ENCODE peak calls at places on chromosomes 1 and 21, in six cellular contexts. One of them, this sample, is unnamed.

GRCh38 chr1:15543589-15544568 is 17.2 kb downstream of the DNAJC16 start:
- DNase-seq in A549: no peak
- DNase-seq in IMR-90: peak
- DNase-seq in K562: peak
- DNase-seq in GM12878: no peak
- DNase-seq in HepG2: no peak
- DNase-seq in this sample: no peak

GRCh38 chr1:22077728-22078127 is 25.2 kb downstream of the CDC42 start:
- DNase-seq in A549: no peak
- DNase-seq in IMR-90: peak
- DNase-seq in K562: no peak
- DNase-seq in GM12878: no peak
- DNase-seq in HepG2: no peak
- DNase-seq in this sample: no peak

GRCh38 chr1:211468595-211468994 is 23.4 kb downstream of the RD3 start:
- DNase-seq in A549: no peak
- DNase-seq in IMR-90: no peak
- DNase-seq in K562: no peak
- DNase-seq in GM12878: no peak
- DNase-seq in HepG2: no peak
- DNase-seq in this sample: no peak

GRCh38 chr1:155134322-155134721 is 1.3 kb upstream of the SLC50A1 start:
- DNase-seq in A549: no peak
- DNase-seq in IMR-90: no peak
- DNase-seq in K562: no peak
- DNase-seq in GM12878: no peak
- DNase-seq in HepG2: no peak
- DNase-seq in this sample: no peak

GRCh38 chr1:66777846-66778245 is 23.2 kb downstream of the INSL5 start:
- DNase-seq in A549: no peak
- DNase-seq in IMR-90: no peak
- DNase-seq in K562: no peak
- DNase-seq in GM12878: no peak
- DNase-seq in HepG2: no peak
- DNase-seq in this sample: no peak

GRCh38 chr1:244303610-244303969 is 148.1 kb downstream of the ADSS2 start:
- DNase-seq in A549: no peak
- DNase-seq in IMR-90: no peak
- DNase-seq in K562: no peak
- DNase-seq in GM12878: no peak
- DNase-seq in HepG2: no peak
- DNase-seq in this sample: no peak

GRCh38 chr1:225434041-225434440 is 6.2 kb upstream of the LBR start:
- DNase-seq in A549: no peak
- DNase-seq in IMR-90: no peak
- DNase-seq in K562: no peak
- DNase-seq in GM12878: no peak
- DNase-seq in HepG2: no peak
- DNase-seq in this sample: no peak

GRCh38 chr1:201476670-201477344 is 7.8 kb upstream of the PHLDA3 start:
- DNase-seq in A549: no peak
- DNase-seq in IMR-90: no peak
- DNase-seq in K562: no peak
- DNase-seq in GM12878: no peak
- DNase-seq in HepG2: no peak
- DNase-seq in this sample: no peak

GRCh38 chr21:19767546-19767945 is 1230.7 kb upstream of the NCAM2 start:
- DNase-seq in A549: no peak
- DNase-seq in IMR-90: no peak
- DNase-seq in K562: no peak
- DNase-seq in GM12878: no peak
- DNase-seq in HepG2: no peak
- DNase-seq in this sample: no peak

GRCh38 chr1:41282679-41283317 is 40.7 kb upstream of the SCMH1 start:
- DNase-seq in A549: peak
- DNase-seq in IMR-90: peak
- DNase-seq in K562: peak
- DNase-seq in GM12878: no peak
- DNase-seq in HepG2: peak
- DNase-seq in this sample: peak

GRCh38 chr1:211514030-211514754 is 22.2 kb upstream of the RD3 start:
- DNase-seq in A549: peak
- DNase-seq in IMR-90: peak
- DNase-seq in K562: peak
- DNase-seq in GM12878: no peak
- DNase-seq in HepG2: peak
- DNase-seq in this sample: peak

GRCh38 chr1:160219062-160219929 is 14.1 kb downstream of the PEA15 start:
- DNase-seq in A549: peak
- DNase-seq in IMR-90: peak
- DNase-seq in K562: peak
- DNase-seq in GM12878: no peak
- DNase-seq in HepG2: peak
- DNase-seq in this sample: peak

GRCh38 chr1:112359961-112360767 is 35.9 kb upstream of the CTTNBP2NL start:
- DNase-seq in A549: no peak
- DNase-seq in IMR-90: peak
- DNase-seq in K562: no peak
- DNase-seq in GM12878: no peak
- DNase-seq in HepG2: peak
- DNase-seq in this sample: no peak

GRCh38 chr1:245207056-245207638 is 52.4 kb downstream of the KIF26B start:
- DNase-seq in A549: no peak
- DNase-seq in IMR-90: no peak
- DNase-seq in K562: no peak
- DNase-seq in GM12878: no peak
- DNase-seq in HepG2: no peak
- DNase-seq in this sample: no peak

GRCh38 chr1:92808353-92808752 is 23.4 kb upstream of the EVI5 start:
- DNase-seq in A549: no peak
- DNase-seq in IMR-90: no peak
- DNase-seq in K562: no peak
- DNase-seq in GM12878: no peak
- DNase-seq in HepG2: no peak
- DNase-seq in this sample: no peak

GRCh38 chr1:212561501-212561931 is 47.0 kb upstream of the ATF3 start:
- DNase-seq in A549: peak
- DNase-seq in IMR-90: peak
- DNase-seq in K562: no peak
- DNase-seq in GM12878: no peak
- DNase-seq in HepG2: no peak
- DNase-seq in this sample: no peak

GRCh38 chr1:111193712-111194480 is 6.5 kb downstream of the DENND2D start:
- DNase-seq in A549: no peak
- DNase-seq in IMR-90: peak
- DNase-seq in K562: no peak
- DNase-seq in GM12878: no peak
- DNase-seq in HepG2: no peak
- DNase-seq in this sample: no peak

GRCh38 chr1:217881607-217882332 is 250.6 kb downstream of the SPATA17 start:
- DNase-seq in A549: no peak
- DNase-seq in IMR-90: no peak
- DNase-seq in K562: no peak
- DNase-seq in GM12878: no peak
- DNase-seq in HepG2: no peak
- DNase-seq in this sample: no peak

GRCh38 chr21:46060596-46061061 is 37.3 kb upstream of the COL6A2 start:
- DNase-seq in A549: peak
- DNase-seq in IMR-90: peak
- DNase-seq in K562: no peak
- DNase-seq in GM12878: no peak
- DNase-seq in HepG2: no peak
- DNase-seq in this sample: no peak

GRCh38 chr1:165455111-165455510 is 10.2 kb upstream of the RXRG start:
- DNase-seq in A549: no peak
- DNase-seq in IMR-90: no peak
- DNase-seq in K562: no peak
- DNase-seq in GM12878: no peak
- DNase-seq in HepG2: no peak
- DNase-seq in this sample: no peak

GRCh38 chr1:26408604-26409003 is 2.0 kb upstream of the LIN28A start:
- DNase-seq in A549: peak
- DNase-seq in IMR-90: peak
- DNase-seq in K562: peak
- DNase-seq in GM12878: no peak
- DNase-seq in HepG2: peak
- DNase-seq in this sample: peak

GRCh38 chr21:25639922-25640670 is 1.0 kb downstream of the JAM2 start:
- DNase-seq in A549: no peak
- DNase-seq in IMR-90: no peak
- DNase-seq in K562: no peak
- DNase-seq in GM12878: no peak
- DNase-seq in HepG2: no peak
- DNase-seq in this sample: peak

GRCh38 chr1:98103617-98104284 is 182.9 kb upstream of the DPYD start:
- DNase-seq in A549: peak
- DNase-seq in IMR-90: peak
- DNase-seq in K562: no peak
- DNase-seq in GM12878: no peak
- DNase-seq in HepG2: no peak
- DNase-seq in this sample: no peak

GRCh38 chr1:239742416-239743109 is 349.1 kb upstream of the FMN2 start:
- DNase-seq in A549: no peak
- DNase-seq in IMR-90: no peak
- DNase-seq in K562: no peak
- DNase-seq in GM12878: no peak
- DNase-seq in HepG2: no peak
- DNase-seq in this sample: no peak

GRCh38 chr1:58763214-58763613 is 20.6 kb downstream of the JUN start:
- DNase-seq in A549: no peak
- DNase-seq in IMR-90: peak
- DNase-seq in K562: no peak
- DNase-seq in GM12878: no peak
- DNase-seq in HepG2: peak
- DNase-seq in this sample: no peak

GRCh38 chr1:36155560-36156328 is at the start of gene MAP7D1:
- DNase-seq in A549: peak
- DNase-seq in IMR-90: peak
- DNase-seq in K562: peak
- DNase-seq in GM12878: no peak
- DNase-seq in HepG2: peak
- DNase-seq in this sample: peak

DNA sequence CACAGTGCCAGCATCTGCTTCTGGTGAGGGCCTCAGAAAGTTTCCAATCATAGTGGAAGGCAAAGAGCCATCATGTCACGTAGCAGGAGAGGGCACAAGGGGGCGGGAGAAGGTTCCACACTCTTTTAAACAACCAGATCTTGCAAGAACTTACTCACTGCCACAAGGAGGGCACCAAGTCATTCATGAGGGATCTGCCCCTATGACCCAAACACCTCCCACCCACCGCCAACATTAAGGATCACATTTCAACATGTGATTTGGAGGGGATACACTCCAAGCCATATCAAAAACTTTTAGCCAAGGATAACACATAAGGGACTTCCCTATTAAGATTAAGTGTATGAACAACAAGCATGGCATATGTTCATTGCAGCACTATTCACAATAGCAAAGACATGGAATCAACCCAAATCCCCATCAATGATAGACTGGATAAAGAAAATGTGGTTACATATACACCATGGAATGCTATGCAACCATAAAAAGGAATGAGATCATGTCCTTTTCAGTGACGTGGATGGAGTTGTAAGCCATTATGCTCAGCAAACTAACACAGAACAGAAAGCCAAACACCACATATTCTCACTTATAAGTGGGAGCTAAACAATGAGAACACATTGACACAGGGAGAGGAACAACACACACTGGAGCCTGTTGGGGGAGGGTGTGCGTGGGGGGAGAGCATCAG is 19.9 kb upstream of the SLC35F3 start:
- DNase-seq in A549: no peak
- DNase-seq in IMR-90: no peak
- DNase-seq in K562: no peak
- DNase-seq in GM12878: no peak
- DNase-seq in HepG2: no peak
- DNase-seq in this sample: no peak
- TF ChIP-seq BHLHE40 in A549: no peak
- TF ChIP-seq BHLHE40 in IMR-90: no peak
- TF ChIP-seq BHLHE40 in K562: no peak
- TF ChIP-seq BHLHE40 in GM12878: no peak
- TF ChIP-seq BHLHE40 in HepG2: no peak
- TF ChIP-seq BHLHE40 in this sample: no peak

DNA sequence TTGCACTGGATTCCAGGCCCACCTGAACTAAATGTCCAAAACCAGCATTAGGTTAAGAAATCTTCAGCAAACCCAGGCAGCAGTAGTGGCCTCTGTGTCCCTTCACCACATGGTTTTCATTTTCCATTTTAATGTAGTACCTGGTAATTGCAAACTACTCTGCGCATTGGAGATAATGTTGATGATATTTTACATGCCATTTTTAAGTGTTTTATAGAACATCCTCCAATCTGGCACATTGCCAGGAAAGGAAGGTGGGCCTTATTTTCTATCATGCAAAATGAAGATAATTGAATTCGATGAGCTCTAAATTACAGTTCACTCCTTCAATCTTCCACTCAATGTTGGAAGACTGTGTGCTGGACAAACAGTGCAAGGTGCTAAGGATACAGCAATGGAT is 89.5 kb downstream of the ZC3H11B start:
- DNase-seq in A549: no peak
- DNase-seq in IMR-90: no peak
- DNase-seq in K562: no peak
- DNase-seq in GM12878: no peak
- DNase-seq in HepG2: no peak
- DNase-seq in this sample: no peak
- TF ChIP-seq BHLHE40 in A549: no peak
- TF ChIP-seq BHLHE40 in IMR-90: no peak
- TF ChIP-seq BHLHE40 in K562: no peak
- TF ChIP-seq BHLHE40 in GM12878: no peak
- TF ChIP-seq BHLHE40 in HepG2: no peak
- TF ChIP-seq BHLHE40 in this sample: no peak

DNA sequence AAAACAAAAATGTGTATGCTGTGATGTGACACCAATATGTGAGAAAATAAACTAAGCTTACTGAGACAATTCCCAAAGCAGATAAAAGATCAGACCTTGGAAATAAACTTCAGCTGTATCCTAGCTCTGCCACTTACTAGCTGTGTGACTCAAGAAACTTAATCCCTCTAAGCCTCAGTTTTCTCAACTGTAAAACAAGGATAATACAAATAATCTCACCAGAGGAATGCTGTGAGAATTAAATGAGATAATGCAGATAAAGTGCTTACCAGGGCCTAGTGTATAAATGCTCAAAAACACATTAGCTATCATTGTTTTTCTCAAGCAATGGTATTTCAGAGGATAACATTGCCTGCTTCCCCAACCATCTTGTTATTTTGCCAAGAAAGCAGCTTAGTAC is 2.1 kb downstream of the HEATR1 start:
- DNase-seq in A549: no peak
- DNase-seq in IMR-90: no peak
- DNase-seq in K562: no peak
- DNase-seq in GM12878: no peak
- DNase-seq in HepG2: no peak
- DNase-seq in this sample: no peak
- TF ChIP-seq BHLHE40 in A549: no peak
- TF ChIP-seq BHLHE40 in IMR-90: no peak
- TF ChIP-seq BHLHE40 in K562: no peak
- TF ChIP-seq BHLHE40 in GM12878: no peak
- TF ChIP-seq BHLHE40 in HepG2: no peak
- TF ChIP-seq BHLHE40 in this sample: no peak

GRCh38 chr1:204520834-204521709 is 4.9 kb downstream of the MDM4 start:
- DNase-seq in A549: no peak
- DNase-seq in IMR-90: peak
- DNase-seq in K562: peak
- DNase-seq in GM12878: peak
- DNase-seq in HepG2: no peak
- DNase-seq in this sample: no peak
- TF ChIP-seq BHLHE40 in A549: no peak
- TF ChIP-seq BHLHE40 in IMR-90: peak
- TF ChIP-seq BHLHE40 in K562: peak
- TF ChIP-seq BHLHE40 in GM12878: peak
- TF ChIP-seq BHLHE40 in HepG2: no peak
- TF ChIP-seq BHLHE40 in this sample: no peak

This sample was measured in HEK293T.